ENCODE peak calls at places on chromosomes 1 and 21, in seven cellular contexts. One of them, this sample, is unnamed.

GRCh38 chr1:40014812-40015594 is 25.5 kb upstream of the CAP1 start:
- DNase-seq in OCI-LY7: no peak
- DNase-seq in heart right ventricle: no peak
- DNase-seq in fibroblast of lung: peak; percentile 95
- DNase-seq in adrenal gland: no peak
- DNase-seq in dorsolateral prefrontal cortex: no peak
- DNase-seq in keratinocyte: peak; percentile 62
- DNase-seq in this sample: no peak

GRCh38 chr21:25643486-25643885 is 4.4 kb downstream of the JAM2 start:
- DNase-seq in dorsolateral prefrontal cortex: no peak
- DNase-seq in OCI-LY7: no peak
- DNase-seq in fibroblast of lung: no peak
- DNase-seq in keratinocyte: no peak
- DNase-seq in adrenal gland: no peak
- DNase-seq in heart right ventricle: no peak
- DNase-seq in this sample: no peak

GRCh38 chr1:245590726-245591125 is 435.9 kb downstream of the KIF26B start:
- DNase-seq in OCI-LY7: no peak
- DNase-seq in adrenal gland: no peak
- DNase-seq in fibroblast of lung: no peak
- DNase-seq in heart right ventricle: no peak
- DNase-seq in keratinocyte: no peak
- DNase-seq in dorsolateral prefrontal cortex: no peak
- DNase-seq in this sample: no peak

GRCh38 chr1:72435025-72435424 is 152.7 kb upstream of the NEGR1 start:
- DNase-seq in OCI-LY7: no peak
- DNase-seq in fibroblast of lung: peak; percentile 68
- DNase-seq in dorsolateral prefrontal cortex: no peak
- DNase-seq in keratinocyte: no peak
- DNase-seq in adrenal gland: no peak
- DNase-seq in heart right ventricle: no peak
- DNase-seq in this sample: no peak

GRCh38 chr1:158035976-158036583 is 42.6 kb downstream of the KIRREL1 start:
- DNase-seq in OCI-LY7: peak; percentile 30
- DNase-seq in dorsolateral prefrontal cortex: no peak
- DNase-seq in keratinocyte: no peak
- DNase-seq in fibroblast of lung: peak; percentile 45
- DNase-seq in adrenal gland: peak; percentile 62
- DNase-seq in heart right ventricle: no peak
- DNase-seq in this sample: no peak

GRCh38 chr1:24806588-24806987 is 61.3 kb downstream of the CLIC4 start:
- DNase-seq in adrenal gland: no peak
- DNase-seq in heart right ventricle: no peak
- DNase-seq in fibroblast of lung: no peak
- DNase-seq in keratinocyte: no peak
- DNase-seq in OCI-LY7: no peak
- DNase-seq in dorsolateral prefrontal cortex: no peak
- DNase-seq in this sample: no peak

GRCh38 chr1:177925006-177925405 is 44.9 kb downstream of the SEC16B start:
- DNase-seq in OCI-LY7: no peak
- DNase-seq in dorsolateral prefrontal cortex: no peak
- DNase-seq in adrenal gland: no peak
- DNase-seq in heart right ventricle: no peak
- DNase-seq in keratinocyte: no peak
- DNase-seq in fibroblast of lung: peak; percentile 86
- DNase-seq in this sample: no peak

GRCh38 chr1:41455479-41456271 is 28.8 kb downstream of the EDN2 start:
- DNase-seq in keratinocyte: no peak
- DNase-seq in dorsolateral prefrontal cortex: peak; percentile 40
- DNase-seq in heart right ventricle: peak; percentile 69
- DNase-seq in adrenal gland: peak; percentile 41
- DNase-seq in fibroblast of lung: peak; percentile 86
- DNase-seq in OCI-LY7: no peak
- DNase-seq in this sample: no peak

GRCh38 chr1:155976062-155976912 is 2.1 kb downstream of the ARHGEF2 start:
- DNase-seq in OCI-LY7: no peak
- DNase-seq in adrenal gland: no peak
- DNase-seq in fibroblast of lung: peak; percentile 73
- DNase-seq in dorsolateral prefrontal cortex: no peak
- DNase-seq in keratinocyte: no peak
- DNase-seq in heart right ventricle: peak; percentile 72
- DNase-seq in this sample: no peak

GRCh38 chr21:38712076-38712475 is 93.7 kb upstream of the ETS2 start:
- DNase-seq in OCI-LY7: peak; percentile 22
- DNase-seq in dorsolateral prefrontal cortex: no peak
- DNase-seq in heart right ventricle: no peak
- DNase-seq in fibroblast of lung: peak; percentile 36
- DNase-seq in keratinocyte: no peak
- DNase-seq in adrenal gland: no peak
- DNase-seq in this sample: no peak

GRCh38 chr1:235588916-235589515 is 60.6 kb downstream of the GNG4 start:
- DNase-seq in dorsolateral prefrontal cortex: peak; percentile 50
- DNase-seq in heart right ventricle: no peak
- DNase-seq in fibroblast of lung: peak; percentile 73
- DNase-seq in adrenal gland: no peak
- DNase-seq in OCI-LY7: peak; percentile 65
- DNase-seq in keratinocyte: no peak
- DNase-seq in this sample: no peak

GRCh38 chr1:221873663-221874062 is 131.8 kb upstream of the DUSP10 start:
- DNase-seq in heart right ventricle: no peak
- DNase-seq in OCI-LY7: no peak
- DNase-seq in adrenal gland: no peak
- DNase-seq in fibroblast of lung: no peak
- DNase-seq in keratinocyte: no peak
- DNase-seq in dorsolateral prefrontal cortex: no peak
- DNase-seq in this sample: no peak

GRCh38 chr1:157944666-157945280 is 48.7 kb upstream of the KIRREL1 start:
- DNase-seq in heart right ventricle: no peak
- DNase-seq in dorsolateral prefrontal cortex: no peak
- DNase-seq in fibroblast of lung: no peak
- DNase-seq in adrenal gland: no peak
- DNase-seq in keratinocyte: no peak
- DNase-seq in OCI-LY7: peak; percentile 25
- DNase-seq in this sample: no peak

GRCh38 chr21:36044056-36044455 is 16.3 kb downstream of the SETD4 start:
- DNase-seq in keratinocyte: no peak
- DNase-seq in OCI-LY7: no peak
- DNase-seq in dorsolateral prefrontal cortex: no peak
- DNase-seq in fibroblast of lung: no peak
- DNase-seq in adrenal gland: no peak
- DNase-seq in heart right ventricle: no peak
- DNase-seq in this sample: no peak

GRCh38 chr1:51210676-51211075 is 25.4 kb upstream of the RNF11 start:
- DNase-seq in OCI-LY7: no peak
- DNase-seq in dorsolateral prefrontal cortex: no peak
- DNase-seq in adrenal gland: no peak
- DNase-seq in heart right ventricle: no peak
- DNase-seq in keratinocyte: no peak
- DNase-seq in fibroblast of lung: no peak
- DNase-seq in this sample: no peak

GRCh38 chr21:43317959-43318358 is 109.0 kb downstream of the SIK1 start:
- DNase-seq in keratinocyte: no peak
- DNase-seq in adrenal gland: no peak
- DNase-seq in fibroblast of lung: no peak
- DNase-seq in OCI-LY7: peak; percentile 30
- DNase-seq in dorsolateral prefrontal cortex: no peak
- DNase-seq in heart right ventricle: no peak
- DNase-seq in this sample: no peak

GRCh38 chr1:14095001-14095400 is 395.0 kb downstream of the PRDM2 start:
- DNase-seq in fibroblast of lung: peak; percentile 6
- DNase-seq in keratinocyte: no peak
- DNase-seq in heart right ventricle: no peak
- DNase-seq in adrenal gland: no peak
- DNase-seq in dorsolateral prefrontal cortex: no peak
- DNase-seq in OCI-LY7: peak; percentile 71
- DNase-seq in this sample: no peak

GRCh38 chr1:243490147-243490546 is 234.3 kb downstream of the SDCCAG8 start:
- DNase-seq in keratinocyte: no peak
- DNase-seq in adrenal gland: no peak
- DNase-seq in fibroblast of lung: no peak
- DNase-seq in dorsolateral prefrontal cortex: no peak
- DNase-seq in heart right ventricle: no peak
- DNase-seq in OCI-LY7: no peak
- DNase-seq in this sample: no peak

GRCh38 chr1:182786223-182787001 is 3.2 kb upstream of the NPL start:
- DNase-seq in dorsolateral prefrontal cortex: peak; percentile 55
- DNase-seq in fibroblast of lung: peak; percentile 60
- DNase-seq in heart right ventricle: peak; percentile 61
- DNase-seq in OCI-LY7: peak; percentile 70
- DNase-seq in adrenal gland: peak; percentile 75
- DNase-seq in keratinocyte: peak; percentile 23
- DNase-seq in this sample: no peak

GRCh38 chr1:116880952-116881351 is 28.8 kb upstream of the PTGFRN start:
- DNase-seq in fibroblast of lung: peak; percentile 44
- DNase-seq in heart right ventricle: peak; percentile 42
- DNase-seq in dorsolateral prefrontal cortex: no peak
- DNase-seq in keratinocyte: no peak
- DNase-seq in adrenal gland: no peak
- DNase-seq in OCI-LY7: no peak
- DNase-seq in this sample: no peak

GRCh38 chr1:152533327-152533938 is 19.2 kb downstream of the CRCT1 start:
- DNase-seq in OCI-LY7: peak; percentile 24
- DNase-seq in adrenal gland: peak; percentile 19
- DNase-seq in heart right ventricle: no peak
- DNase-seq in keratinocyte: peak; percentile 28
- DNase-seq in fibroblast of lung: peak; percentile 5
- DNase-seq in dorsolateral prefrontal cortex: no peak
- DNase-seq in this sample: no peak

GRCh38 chr1:13517193-13517812 is 3.5 kb upstream of the LRRC38 start:
- DNase-seq in OCI-LY7: peak; percentile 38
- DNase-seq in adrenal gland: no peak
- DNase-seq in heart right ventricle: peak; percentile 24
- DNase-seq in keratinocyte: no peak
- DNase-seq in fibroblast of lung: no peak
- DNase-seq in dorsolateral prefrontal cortex: no peak
- DNase-seq in this sample: no peak

GRCh38 chr1:115744876-115745275 is 23.6 kb downstream of the CASQ2 start:
- DNase-seq in dorsolateral prefrontal cortex: no peak
- DNase-seq in heart right ventricle: no peak
- DNase-seq in adrenal gland: no peak
- DNase-seq in OCI-LY7: no peak
- DNase-seq in keratinocyte: no peak
- DNase-seq in fibroblast of lung: no peak
- DNase-seq in this sample: no peak

GRCh38 chr1:226549094-226549936 is 751 bp downstream of the STUM start:
- DNase-seq in adrenal gland: no peak
- DNase-seq in heart right ventricle: no peak
- DNase-seq in fibroblast of lung: no peak
- DNase-seq in dorsolateral prefrontal cortex: no peak
- DNase-seq in OCI-LY7: no peak
- DNase-seq in keratinocyte: no peak
- DNase-seq in this sample: no peak

GRCh38 chr1:113029822-113030221 is 43.2 kb upstream of the LRIG2 start:
- DNase-seq in fibroblast of lung: no peak
- DNase-seq in dorsolateral prefrontal cortex: no peak
- DNase-seq in heart right ventricle: no peak
- DNase-seq in OCI-LY7: no peak
- DNase-seq in keratinocyte: no peak
- DNase-seq in adrenal gland: no peak
- DNase-seq in this sample: no peak

GRCh38 chr21:45823100-45823681 is 158.4 kb upstream of the COL6A1 start:
- DNase-seq in dorsolateral prefrontal cortex: no peak
- DNase-seq in heart right ventricle: no peak
- DNase-seq in keratinocyte: no peak
- DNase-seq in OCI-LY7: no peak
- DNase-seq in adrenal gland: no peak
- DNase-seq in fibroblast of lung: no peak
- DNase-seq in this sample: no peak

GRCh38 chr1:41622402-41622801 is 137.9 kb upstream of the EDN2 start:
- DNase-seq in keratinocyte: no peak
- DNase-seq in adrenal gland: peak; percentile 27
- DNase-seq in fibroblast of lung: peak; percentile 79
- DNase-seq in heart right ventricle: no peak
- DNase-seq in OCI-LY7: no peak
- DNase-seq in dorsolateral prefrontal cortex: no peak
- DNase-seq in this sample: no peak

GRCh38 chr1:201636581-201636980 is 97.7 kb downstream of the NAV1 start:
- DNase-seq in keratinocyte: no peak
- DNase-seq in dorsolateral prefrontal cortex: no peak
- DNase-seq in OCI-LY7: no peak
- DNase-seq in adrenal gland: no peak
- DNase-seq in fibroblast of lung: peak; percentile 80
- DNase-seq in heart right ventricle: no peak
- DNase-seq in this sample: no peak

GRCh38 chr1:171110485-171111340 is 20.0 kb downstream of the FMO3 start:
- DNase-seq in adrenal gland: no peak
- DNase-seq in fibroblast of lung: peak; percentile 29
- DNase-seq in heart right ventricle: no peak
- DNase-seq in dorsolateral prefrontal cortex: no peak
- DNase-seq in OCI-LY7: no peak
- DNase-seq in keratinocyte: no peak
- DNase-seq in this sample: no peak

GRCh38 chr1:198258491-198258890 is 101.7 kb downstream of the NEK7 start:
- DNase-seq in adrenal gland: no peak
- DNase-seq in keratinocyte: no peak
- DNase-seq in OCI-LY7: no peak
- DNase-seq in dorsolateral prefrontal cortex: no peak
- DNase-seq in fibroblast of lung: peak; percentile 92
- DNase-seq in heart right ventricle: no peak
- DNase-seq in this sample: no peak

GRCh38 chr1:15159166-15159555 is 5.6 kb downstream of the TMEM51 start:
- DNase-seq in adrenal gland: no peak
- DNase-seq in heart right ventricle: no peak
- DNase-seq in dorsolateral prefrontal cortex: no peak
- DNase-seq in fibroblast of lung: no peak
- DNase-seq in keratinocyte: no peak
- DNase-seq in OCI-LY7: no peak
- DNase-seq in this sample: no peak
- H3K4me3 ChIP-seq in adrenal gland: no peak overlapping the region
- H3K4me3 ChIP-seq in heart right ventricle: peak overlapping the region; percentile 26
- H3K4me3 ChIP-seq in dorsolateral prefrontal cortex: no peak overlapping the region
- H3K4me3 ChIP-seq in fibroblast of lung: peak overlapping the region; percentile 1
- H3K4me3 ChIP-seq in keratinocyte: no peak overlapping the region
- H3K4me3 ChIP-seq in OCI-LY7: no peak overlapping the region
- H3K4me3 ChIP-seq in this sample: no peak overlapping the region

GRCh38 chr1:186634511-186634910 is 45.7 kb downstream of the PTGS2 start:
- DNase-seq in fibroblast of lung: no peak
- DNase-seq in dorsolateral prefrontal cortex: no peak
- DNase-seq in OCI-LY7: no peak
- DNase-seq in heart right ventricle: no peak
- DNase-seq in adrenal gland: no peak
- DNase-seq in keratinocyte: no peak
- DNase-seq in this sample: no peak
- H3K27ac ChIP-seq in fibroblast of lung: no peak overlapping the region
- H3K27ac ChIP-seq in dorsolateral prefrontal cortex: no peak overlapping the region
- H3K27ac ChIP-seq in OCI-LY7: no peak overlapping the region
- H3K27ac ChIP-seq in heart right ventricle: no peak overlapping the region
- H3K27ac ChIP-seq in adrenal gland: no peak overlapping the region
- H3K27ac ChIP-seq in keratinocyte: no peak overlapping the region
- H3K27ac ChIP-seq in this sample: no peak overlapping the region

GRCh38 chr1:3609016-3609768 is 2.1 kb downstream of the MEGF6 start:
- DNase-seq in heart right ventricle: no peak
- DNase-seq in dorsolateral prefrontal cortex: no peak
- DNase-seq in OCI-LY7: no peak
- DNase-seq in fibroblast of lung: no peak
- DNase-seq in keratinocyte: no peak
- DNase-seq in adrenal gland: no peak
- DNase-seq in this sample: no peak
- H3K4me3 ChIP-seq in heart right ventricle: no peak overlapping the region
- H3K4me3 ChIP-seq in dorsolateral prefrontal cortex: no peak overlapping the region
- H3K4me3 ChIP-seq in OCI-LY7: no peak overlapping the region
- H3K4me3 ChIP-seq in fibroblast of lung: no peak overlapping the region
- H3K4me3 ChIP-seq in keratinocyte: no peak overlapping the region
- H3K4me3 ChIP-seq in adrenal gland: no peak overlapping the region
- H3K4me3 ChIP-seq in this sample: no peak overlapping the region

GRCh38 chr1:8424539-8425116 is 106.7 kb downstream of the SLC45A1 start:
- DNase-seq in fibroblast of lung: no peak
- DNase-seq in OCI-LY7: peak; percentile 90
- DNase-seq in dorsolateral prefrontal cortex: no peak
- DNase-seq in adrenal gland: peak; percentile 57
- DNase-seq in keratinocyte: peak; percentile 28
- DNase-seq in heart right ventricle: peak; percentile 27
- DNase-seq in this sample: peak; percentile 24
- H3K27ac ChIP-seq in fibroblast of lung: peak overlapping the region; percentile 82
- H3K27ac ChIP-seq in OCI-LY7: peak overlapping the region; percentile 99
- H3K27ac ChIP-seq in dorsolateral prefrontal cortex: peak overlapping the region; percentile 96
- H3K27ac ChIP-seq in adrenal gland: peak overlapping the region; percentile 98
- H3K27ac ChIP-seq in keratinocyte: peak overlapping the region; percentile 76
- H3K27ac ChIP-seq in heart right ventricle: peak overlapping the region; percentile 97
- H3K27ac ChIP-seq in this sample: peak overlapping the region; percentile 75